ENCODE peak calls at places on chromosome 3, in seven cellular contexts. One of them, this sample, is unnamed.
A peak's percentile ranks its signal among the peaks of the same experiment; 100 is the strongest.

GRCh38 chr3:138899592-138899991 is 47.3 kb downstream of the FOXL2 start:
- DNase-seq in CD8-positive, alpha-beta T cell: no peak
- DNase-seq in C1 segment of cervical spinal cord: no peak
- DNase-seq in AG04450: no peak
- DNase-seq in epithelial cell of prostate: no peak
- DNase-seq in HS-5: no peak
- DNase-seq in central memory CD4-positive, alpha-beta T cell: no peak
- DNase-seq in this sample: no peak

GRCh38 chr3:43932921-43933320 is 242.2 kb downstream of the ABHD5 start:
- DNase-seq in CD8-positive, alpha-beta T cell: no peak
- DNase-seq in C1 segment of cervical spinal cord: no peak
- DNase-seq in AG04450: no peak
- DNase-seq in epithelial cell of prostate: no peak
- DNase-seq in HS-5: no peak
- DNase-seq in central memory CD4-positive, alpha-beta T cell: no peak
- DNase-seq in this sample: no peak

GRCh38 chr3:122092460-122093165 is 37.5 kb downstream of the CD86 start:
- DNase-seq in CD8-positive, alpha-beta T cell: no peak
- DNase-seq in C1 segment of cervical spinal cord: no peak
- DNase-seq in AG04450: no peak
- DNase-seq in epithelial cell of prostate: peak; percentile 62
- DNase-seq in HS-5: no peak
- DNase-seq in central memory CD4-positive, alpha-beta T cell: peak; percentile 4
- DNase-seq in this sample: no peak

GRCh38 chr3:11055496-11055895 is 62.9 kb downstream of the SLC6A1 start:
- DNase-seq in CD8-positive, alpha-beta T cell: no peak
- DNase-seq in C1 segment of cervical spinal cord: no peak
- DNase-seq in AG04450: no peak
- DNase-seq in epithelial cell of prostate: no peak
- DNase-seq in HS-5: no peak
- DNase-seq in central memory CD4-positive, alpha-beta T cell: no peak
- DNase-seq in this sample: no peak

GRCh38 chr3:120555661-120556509 is 40.3 kb upstream of the NDUFB4 start:
- DNase-seq in CD8-positive, alpha-beta T cell: no peak
- DNase-seq in C1 segment of cervical spinal cord: no peak
- DNase-seq in AG04450: no peak
- DNase-seq in epithelial cell of prostate: no peak
- DNase-seq in HS-5: no peak
- DNase-seq in central memory CD4-positive, alpha-beta T cell: no peak
- DNase-seq in this sample: no peak

GRCh38 chr3:66035763-66036477 is 2.8 kb downstream of the MAGI1 start:
- DNase-seq in CD8-positive, alpha-beta T cell: no peak
- DNase-seq in C1 segment of cervical spinal cord: no peak
- DNase-seq in AG04450: no peak
- DNase-seq in epithelial cell of prostate: no peak
- DNase-seq in HS-5: no peak
- DNase-seq in central memory CD4-positive, alpha-beta T cell: no peak
- DNase-seq in this sample: no peak

GRCh38 chr3:124607163-124607562 is 123.1 kb upstream of the UMPS start:
- DNase-seq in CD8-positive, alpha-beta T cell: no peak
- DNase-seq in C1 segment of cervical spinal cord: no peak
- DNase-seq in AG04450: peak; percentile 39
- DNase-seq in epithelial cell of prostate: peak; percentile 45
- DNase-seq in HS-5: peak; percentile 19
- DNase-seq in central memory CD4-positive, alpha-beta T cell: no peak
- DNase-seq in this sample: no peak

GRCh38 chr3:42802876-42803799 is 1.2 kb downstream of the HIGD1A start:
- DNase-seq in CD8-positive, alpha-beta T cell: no peak
- DNase-seq in C1 segment of cervical spinal cord: peak; percentile 39
- DNase-seq in AG04450: no peak
- DNase-seq in epithelial cell of prostate: no peak
- DNase-seq in HS-5: no peak
- DNase-seq in central memory CD4-positive, alpha-beta T cell: no peak
- DNase-seq in this sample: no peak

GRCh38 chr3:197186887-197187588 is 111.4 kb downstream of the DLG1 start:
- DNase-seq in CD8-positive, alpha-beta T cell: peak; percentile 6
- DNase-seq in C1 segment of cervical spinal cord: no peak
- DNase-seq in AG04450: peak; percentile 16
- DNase-seq in epithelial cell of prostate: no peak
- DNase-seq in HS-5: peak; percentile 28
- DNase-seq in central memory CD4-positive, alpha-beta T cell: peak; percentile 24
- DNase-seq in this sample: no peak

GRCh38 chr3:73029321-73029796 is 32.1 kb upstream of the EBLN2 start:
- DNase-seq in CD8-positive, alpha-beta T cell: no peak
- DNase-seq in C1 segment of cervical spinal cord: no peak
- DNase-seq in AG04450: peak; percentile 41
- DNase-seq in epithelial cell of prostate: peak; percentile 67
- DNase-seq in HS-5: peak; percentile 93
- DNase-seq in central memory CD4-positive, alpha-beta T cell: no peak
- DNase-seq in this sample: no peak

GRCh38 chr3:36969540-36970432 is 23.1 kb downstream of the EPM2AIP1 start:
- DNase-seq in CD8-positive, alpha-beta T cell: peak; percentile 9
- DNase-seq in C1 segment of cervical spinal cord: no peak
- DNase-seq in AG04450: no peak
- DNase-seq in epithelial cell of prostate: peak; percentile 91
- DNase-seq in HS-5: peak; percentile 34
- DNase-seq in central memory CD4-positive, alpha-beta T cell: peak; percentile 41
- DNase-seq in this sample: no peak

GRCh38 chr3:58419782-58420512 is 13.7 kb downstream of the PDHB start:
- DNase-seq in CD8-positive, alpha-beta T cell: no peak
- DNase-seq in C1 segment of cervical spinal cord: no peak
- DNase-seq in AG04450: no peak
- DNase-seq in epithelial cell of prostate: no peak
- DNase-seq in HS-5: no peak
- DNase-seq in central memory CD4-positive, alpha-beta T cell: no peak
- DNase-seq in this sample: no peak

GRCh38 chr3:50238549-50239026 is 2.6 kb downstream of the GNAI2 start:
- DNase-seq in CD8-positive, alpha-beta T cell: no peak
- DNase-seq in C1 segment of cervical spinal cord: peak; percentile 76
- DNase-seq in AG04450: no peak
- DNase-seq in epithelial cell of prostate: no peak
- DNase-seq in HS-5: no peak
- DNase-seq in central memory CD4-positive, alpha-beta T cell: no peak
- DNase-seq in this sample: peak; percentile 90

GRCh38 chr3:172678068-172678467 is 32.8 kb downstream of the NCEH1 start:
- DNase-seq in CD8-positive, alpha-beta T cell: no peak
- DNase-seq in C1 segment of cervical spinal cord: no peak
- DNase-seq in AG04450: no peak
- DNase-seq in epithelial cell of prostate: no peak
- DNase-seq in HS-5: no peak
- DNase-seq in central memory CD4-positive, alpha-beta T cell: no peak
- DNase-seq in this sample: no peak

GRCh38 chr3:52524752-52525661 is 8.7 kb downstream of the NT5DC2 start:
- DNase-seq in CD8-positive, alpha-beta T cell: no peak
- DNase-seq in C1 segment of cervical spinal cord: no peak
- DNase-seq in AG04450: no peak
- DNase-seq in epithelial cell of prostate: no peak
- DNase-seq in HS-5: no peak
- DNase-seq in central memory CD4-positive, alpha-beta T cell: no peak
- DNase-seq in this sample: peak; percentile 62

GRCh38 chr3:160035757-160036156 is 47.1 kb downstream of the IL12A start:
- DNase-seq in CD8-positive, alpha-beta T cell: no peak
- DNase-seq in C1 segment of cervical spinal cord: no peak
- DNase-seq in AG04450: no peak
- DNase-seq in epithelial cell of prostate: no peak
- DNase-seq in HS-5: no peak
- DNase-seq in central memory CD4-positive, alpha-beta T cell: no peak
- DNase-seq in this sample: no peak

GRCh38 chr3:63050548-63050947 is 175.3 kb upstream of the CADPS start:
- DNase-seq in CD8-positive, alpha-beta T cell: no peak
- DNase-seq in C1 segment of cervical spinal cord: no peak
- DNase-seq in AG04450: no peak
- DNase-seq in epithelial cell of prostate: no peak
- DNase-seq in HS-5: peak; percentile 66
- DNase-seq in central memory CD4-positive, alpha-beta T cell: no peak
- DNase-seq in this sample: no peak

This sample was measured in breast epithelium.